ENCODE peak calls at places on chromosomes 5 and 9, in five cellular contexts. L, P, Y, Q and M are unnamed samples.

GRCh38 chr5:69265931-69266330 is 31.2 kb downstream of the CDK7 start:
- DNase-seq in L (peak), P (no peak), Y (no peak), Q (peak), M (no peak)

GRCh38 chr9:129473523-129474244 is 147.2 kb downstream of the C9orf50 start:
- DNase-seq in L (peak), P (no peak), Y (no peak), Q (no peak), M (peak)

GRCh38 chr9:95055851-95056551 is 261.5 kb downstream of the FANCC start:
- DNase-seq in L (peak), P (no peak), Y (no peak), Q (peak), M (no peak)

GRCh38 chr5:101390317-101390908 is 487.3 kb upstream of the ST8SIA4 start:
- DNase-seq in L (peak), P (no peak), Y (no peak), Q (no peak), M (no peak)

GRCh38 chr5:1655496-1656270 is 131.9 kb upstream of the LPCAT1 start:
- DNase-seq in L (no peak), P (no peak), Y (no peak), Q (peak), M (peak)

GRCh38 chr5:172503925-172504730 is 49.8 kb upstream of the SH3PXD2B start:
- DNase-seq in L (no peak), P (no peak), Y (peak), Q (peak), M (no peak)

GRCh38 chr9:4277531-4277991 is 22.3 kb downstream of the GLIS3 start:
- DNase-seq in L (no peak), P (no peak), Y (no peak), Q (no peak), M (peak)

GRCh38 chr9:94134629-94135028 is 50.4 kb downstream of the PTPDC1 start:
- DNase-seq in L (no peak), P (no peak), Y (no peak), Q (no peak), M (no peak)

GRCh38 chr9:130998596-130999264 is 10.2 kb upstream of the LAMC3 start:
- DNase-seq in L (no peak), P (no peak), Y (no peak), Q (no peak), M (peak)

GRCh38 chr9:104842698-104843097 is 78.8 kb downstream of the NIPSNAP3B start:
- DNase-seq in L (no peak), P (no peak), Y (no peak), Q (no peak), M (no peak)

GRCh38 chr5:132055808-132056609 is 4.4 kb upstream of the IL3 start:
- DNase-seq in L (no peak), P (no peak), Y (peak), Q (no peak), M (peak)

GRCh38 chr5:159444441-159445082 is 114.3 kb upstream of the IL12B start:
- DNase-seq in L (peak), P (no peak), Y (no peak), Q (no peak), M (peak)

GRCh38 chr5:141915881-141916336 is 7.8 kb upstream of the DELE1 start:
- DNase-seq in L (no peak), P (no peak), Y (no peak), Q (no peak), M (peak)

GRCh38 chr5:1551913-1552312 is 28.2 kb upstream of the LPCAT1 start:
- DNase-seq in L (no peak), P (no peak), Y (no peak), Q (no peak), M (peak)

GRCh38 chr5:67081259-67081658 is 115.3 kb downstream of the CD180 start:
- DNase-seq in L (no peak), P (no peak), Y (no peak), Q (no peak), M (no peak)

GRCh38 chr9:37218800-37219425 is 98.5 kb downstream of the ZCCHC7 start:
- DNase-seq in L (no peak), P (no peak), Y (no peak), Q (no peak), M (no peak)

GRCh38 chr9:12847591-12847990 is 72.8 kb downstream of the LURAP1L start:
- DNase-seq in L (no peak), P (no peak), Y (no peak), Q (no peak), M (no peak)